ENCODE peak calls at places on chromosomes 2 and 18, in five cellular contexts. N is vagina, P is SW 1271, E is BJ, H is NCI-H1092 treated with DMSO at 0.1 percent for 48 hours. A is an unnamed sample.

GRCh38 chr18:35121531-35121930 is 80.3 kb downstream of the MAPRE2 start:
- DNase-seq in H (peak), P (no peak), N (no peak), E (no peak), A (no peak)

GRCh38 chr2:44531289-44531688 is 169.5 kb downstream of the CAMKMT start:
- DNase-seq in P (no peak), N (no peak), H (no peak), E (no peak), A (no peak)

GRCh38 chr2:16325613-16326510 is 339.8 kb downstream of the CYRIA start:
- DNase-seq in P (no peak), N (no peak), H (no peak), E (no peak), A (no peak)

GRCh38 chr18:40867452-40867851 is 1087.6 kb upstream of the PIK3C3 start:
- DNase-seq in N (no peak), P (peak), E (peak), H (no peak), A (no peak)

GRCh38 chr2:25131567-25132295 is 36.6 kb downstream of the POMC start:
- DNase-seq in E (no peak), N (no peak), H (no peak), P (no peak), A (no peak)

GRCh38 chr2:68292108-68292710 is 27.5 kb downstream of the CNRIP1 start:
- DNase-seq in P (peak), E (no peak), H (peak), N (no peak), A (peak)

GRCh38 chr2:119253114-119253702 is 29.6 kb downstream of the STEAP3 start:
- DNase-seq in N (no peak), H (no peak), P (peak), E (peak), A (no peak)

GRCh38 chr2:133641497-133641896 is 73.2 kb upstream of the NCKAP5 start:
- DNase-seq in H (no peak), N (no peak), P (peak), E (no peak), A (no peak)

GRCh38 chr2:18741888-18742287 is 152.5 kb upstream of the NT5C1B start:
- DNase-seq in N (no peak), E (no peak), P (no peak), H (no peak), A (no peak)

GRCh38 chr2:98936133-98936916 is at the start of gene CRACDL:
- DNase-seq in E (no peak), N (no peak), P (no peak), H (peak), A (no peak)

GRCh38 chr2:10985901-10986535 is 74.3 kb downstream of the KCNF1 start:
- DNase-seq in P (no peak), E (no peak), H (no peak), N (no peak), A (no peak)

GRCh38 chr2:207779523-207779922 is 9.8 kb upstream of the FZD5 start:
- DNase-seq in E (no peak), H (no peak), P (no peak), N (no peak), A (no peak)

GRCh38 chr18:317618-318017 is 49.8 kb upstream of the THOC1 start:
- DNase-seq in E (no peak), P (no peak), H (no peak), N (no peak), A (no peak)

GRCh38 chr18:74378179-74378682 is 62.6 kb downstream of the C18orf63 start:
- DNase-seq in N (peak), H (no peak), P (no peak), E (no peak), A (peak)

GRCh38 chr2:219494952-219495530 is 3.6 kb upstream of the GMPPA start:
- DNase-seq in H (no peak), N (no peak), P (no peak), E (no peak), A (no peak)

GRCh38 chr2:164145093-164145987 is 409.5 kb upstream of the FIGN start:
- DNase-seq in H (no peak), E (peak), P (no peak), N (no peak), A (no peak)

GRCh38 chr18:39862341-39862740 is 2092.7 kb upstream of the PIK3C3 start:
- DNase-seq in E (no peak), P (no peak), H (no peak), N (no peak), A (no peak)

GRCh38 chr18:46630160-46630559 is 26.9 kb downstream of the LOXHD1 start:
- DNase-seq in N (no peak), H (no peak), P (no peak), E (no peak), A (no peak)

GRCh38 chr2:221671515-221671914 is 99.4 kb upstream of the EPHA4 start:
- DNase-seq in P (no peak), H (no peak), N (no peak), E (no peak), A (no peak)

GRCh38 chr2:54543736-54544396 is 87.7 kb downstream of the SPTBN1 start:
- DNase-seq in H (no peak), N (no peak), P (no peak), E (no peak), A (no peak)

GRCh38 chr2:175631247-175631628 is 370.8 kb downstream of the LNPK start:
- DNase-seq in E (no peak), N (no peak), P (no peak), H (no peak), A (no peak)

GRCh38 chr2:108970369-108970768 is 18.7 kb downstream of the EDAR start:
- DNase-seq in P (no peak), H (no peak), E (no peak), N (no peak), A (no peak)

GRCh38 chr2:38835990-38836389 is 39.7 kb downstream of the DHX57 start:
- DNase-seq in N (no peak), P (no peak), E (no peak), H (no peak), A (no peak)

GRCh38 chr2:240960309-240960962 is 38.0 kb upstream of the SNED1 start:
- DNase-seq in P (no peak), N (peak), E (no peak), H (peak), A (no peak)

GRCh38 chr2:172095905-172096660 is 6.6 kb downstream of the DLX2 start:
- DNase-seq in N (peak), P (peak), E (no peak), H (peak), A (no peak)

GRCh38 chr2:153871231-153872221 is at the start of gene GALNT13:
- DNase-seq in H (peak), N (no peak), P (peak), E (no peak), A (no peak)

GRCh38 chr2:6776125-6776524 is 89.6 kb downstream of the CMPK2 start:
- DNase-seq in P (no peak), E (no peak), N (no peak), H (no peak), A (no peak)

GRCh38 chr2:199228887-199229819 is 228.6 kb downstream of the SATB2 start:
- DNase-seq in P (peak), H (no peak), N (no peak), E (peak), A (no peak)

GRCh38 chr18:12593861-12594260 is 64.0 kb downstream of the SPIRE1 start:
- DNase-seq in E (peak), N (no peak), P (no peak), H (no peak), A (no peak)

GRCh38 chr18:79542876-79543750 is 136.5 kb upstream of the CTDP1 start:
- DNase-seq in N (no peak), P (no peak), H (no peak), E (no peak), A (no peak)

GRCh38 chr18:7567487-7568425 is 640 bp downstream of the PTPRM start:
- DNase-seq in E (no peak), P (peak), H (peak), N (no peak), A (peak)

GRCh38 chr2:132664096-132664495 is 5.9 kb downstream of the LYPD1 start:
- DNase-seq in E (no peak), P (no peak), N (no peak), H (no peak), A (no peak)

GRCh38 chr2:46446871-46447568 is 32.3 kb upstream of the TMEM247 start:
- DNase-seq in H (no peak), P (no peak), E (no peak), N (no peak), A (no peak)

GRCh38 chr2:15797231-15797945 is 143.0 kb upstream of the MYCN start:
- DNase-seq in P (no peak), E (no peak), N (no peak), H (no peak), A (no peak)

GRCh38 chr2:203579730-203580129 is 44.6 kb upstream of the RAPH1 start:
- DNase-seq in H (no peak), E (no peak), P (no peak), N (no peak), A (no peak)

GRCh38 chr2:172513524-172513900 is 42.4 kb upstream of the PDK1 start:
- DNase-seq in N (no peak), H (no peak), E (no peak), P (no peak), A (no peak)